ENCODE peak calls at places on chromosomes 5 and 9, in four cellular contexts. J is H1, N is GM23248, S is mammary epithelial cell. C is an unnamed sample.

GRCh38 chr9:87097238-87097637 is 149.9 kb upstream of the GAS1 start:
- DNase-seq in N (no peak), J (no peak), S (no peak), C (no peak)

GRCh38 chr9:137919095-137919465 is 41.5 kb downstream of the CACNA1B start:
- DNase-seq in N (no peak), J (no peak), S (no peak), C (no peak)

GRCh38 chr9:101376117-101376866 is 8.5 kb downstream of the BAAT start:
- DNase-seq in N (peak), S (peak), J (no peak), C (no peak)

GRCh38 chr5:107640568-107640967 is 30.2 kb downstream of the EFNA5 start:
- DNase-seq in J (no peak), N (no peak), S (no peak), C (no peak)

GRCh38 chr5:89246252-89246651 is 363.3 kb upstream of the MEF2C start:
- DNase-seq in N (peak), J (no peak), S (peak), C (no peak)

GRCh38 chr5:172051643-172052362 is 45.4 kb upstream of the FBXW11 start:
- DNase-seq in S (no peak), J (no peak), N (peak), C (no peak)

GRCh38 chr5:8322478-8322877 is 453.5 kb downstream of the MTRR start:
- DNase-seq in J (no peak), S (no peak), N (no peak), C (no peak)

GRCh38 chr5:121144764-121145163 is 680.7 kb downstream of the PRR16 start:
- DNase-seq in N (peak), J (no peak), S (peak), C (no peak)

GRCh38 chr9:130894546-130894945 is 2.1 kb downstream of the QRFP start:
- DNase-seq in N (no peak), S (no peak), J (no peak), C (no peak)

GRCh38 chr9:112810696-112811490 is 60.3 kb downstream of the SNX30 start:
- DNase-seq in J (no peak), N (no peak), S (no peak), C (no peak)

GRCh38 chr9:105132576-105132975 is 111.9 kb upstream of the SLC44A1 start:
- DNase-seq in S (no peak), J (no peak), N (peak), C (no peak)

GRCh38 chr9:38246833-38247232 is 145.7 kb upstream of the ALDH1B1 start:
- DNase-seq in N (no peak), J (peak), S (no peak), C (no peak)
- H3K4me2 ChIP-seq in N (no peak), J (no peak), S (no peak), C (no peak)

DNA sequence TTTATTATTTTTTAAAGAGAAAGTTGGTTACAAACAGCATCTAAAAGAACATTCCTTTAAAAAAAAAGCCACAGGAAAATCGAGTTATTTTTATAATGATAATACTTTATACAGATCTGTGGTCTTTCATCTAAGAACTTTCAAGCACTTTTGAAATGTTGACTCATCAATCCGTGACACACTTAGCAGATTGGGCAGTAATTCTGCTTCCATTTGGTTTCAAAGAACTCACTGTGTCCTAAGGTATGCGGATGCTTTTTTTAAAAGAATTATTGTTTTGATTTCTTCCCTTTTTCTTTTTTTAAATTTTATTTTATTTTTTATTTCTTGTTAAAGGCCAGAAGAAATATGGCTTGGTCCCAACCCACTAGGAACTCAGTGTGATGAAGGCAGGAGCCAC is 147.8 kb downstream of the AOPEP start:
- DNase-seq in N (peak), J (peak), S (peak), C (no peak)
- H3K4me2 ChIP-seq in N (peak), J (no peak), S (peak), C (peak)

GRCh38 chr5:136080113-136080482 is 51.3 kb downstream of the TGFBI start:
- DNase-seq in J (no peak), S (peak), N (no peak), C (no peak)
- H3K4me2 ChIP-seq in J (peak), S (peak), N (peak), C (peak)

GRCh38 chr5:169161022-169161680 is 139.8 kb downstream of the SLIT3 start:
- DNase-seq in N (peak), S (peak), J (no peak), C (no peak)
- H3K4me2 ChIP-seq in N (peak), S (peak), J (no peak), C (no peak)

GRCh38 chr9:89374176-89374575 is 55.9 kb downstream of the SECISBP2 start:
- DNase-seq in J (no peak), S (no peak), N (no peak), C (no peak)
- H3K4me2 ChIP-seq in J (no peak), S (no peak), N (no peak), C (no peak)

DNA sequence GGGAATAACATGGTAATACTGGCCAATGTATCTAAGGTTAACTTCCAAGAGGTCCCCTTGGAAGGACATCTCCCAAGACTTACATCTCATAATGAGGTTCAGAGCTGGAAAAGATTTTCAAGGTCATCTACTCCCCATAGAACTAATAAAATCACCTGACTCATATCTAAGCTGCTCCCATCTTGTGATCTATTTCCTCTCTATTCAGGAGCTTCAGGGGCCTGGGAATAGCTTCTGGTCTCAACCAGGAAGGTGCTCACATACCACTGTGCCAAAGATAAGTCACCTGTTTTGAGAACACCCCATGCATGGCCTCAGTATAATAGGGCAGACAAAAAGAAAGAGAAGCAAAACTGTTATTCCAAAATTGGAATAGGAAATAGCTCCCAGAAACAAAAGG is 74.2 kb downstream of the OXCT1 start:
- DNase-seq in S (no peak), N (no peak), J (no peak), C (no peak)
- H3K4me2 ChIP-seq in S (no peak), N (no peak), J (no peak), C (no peak)

DNA sequence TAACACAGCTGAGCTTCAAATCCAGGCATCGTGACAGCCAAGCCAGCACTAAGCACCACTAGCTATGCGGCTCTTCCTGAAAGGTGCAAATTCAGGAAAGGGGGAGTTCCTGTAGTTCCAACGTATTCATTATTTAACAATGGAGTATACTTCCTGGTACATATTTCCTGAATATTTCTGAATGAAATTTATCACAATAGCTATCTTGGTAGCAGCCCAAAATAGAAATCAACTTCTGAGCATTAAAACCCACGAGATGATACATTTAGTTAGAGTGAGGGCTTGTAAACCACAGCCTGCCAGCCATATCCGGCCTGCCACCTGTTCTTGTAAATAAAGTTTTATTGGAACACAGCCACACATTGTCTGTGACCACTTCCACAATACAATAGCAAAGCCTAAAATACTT is 109.7 kb upstream of the RETREG1 start:
- DNase-seq in J (no peak), N (no peak), S (peak), C (no peak)
- H3K4me2 ChIP-seq in J (no peak), N (no peak), S (no peak), C (no peak)

GRCh38 chr5:36156124-36156601 is 4.3 kb downstream of the SKP2 start:
- DNase-seq in J (no peak), S (peak), N (peak), C (peak)

GRCh38 chr5:36156619-36157018 is 4.7 kb downstream of the SKP2 start:
- DNase-seq in S (no peak), J (no peak), N (peak), C (peak)

GRCh38 chr5:36153299-36153677 is 1.4 kb downstream of the SKP2 start:
- DNase-seq in J (no peak), N (no peak), S (no peak), C (no peak)

GRCh38 chr5:36153727-36154126 is 1.8 kb downstream of the SKP2 start:
- DNase-seq in S (no peak), J (no peak), N (no peak), C (no peak)

GRCh38 chr5:36155291-36155690 is 3.4 kb downstream of the SKP2 start:
- DNase-seq in N (no peak), J (no peak), S (no peak), C (no peak)
- H3K4me2 ChIP-seq in N (peak), J (no peak), S (no peak), C (peak)